ENCODE peak calls at places on chromosomes 1 and 21, in six cellular contexts. G, X, U, B, M and E are unnamed samples.
A peak's percentile ranks its signal among the peaks of the same experiment; 100 is the strongest.

GRCh38 chr1:234597894-234598293 is 12.1 kb downstream of the IRF2BP2 start:
- DNase-seq in G (peak; percentile 72), X (no peak), U (no peak), B (peak; percentile 57), M (peak; percentile 64), E (no peak)

GRCh38 chr21:36701912-36702621 is 3.2 kb downstream of the SIM2 start:
- DNase-seq in G (no peak), X (peak; percentile 59), U (no peak), B (no peak), M (peak; percentile 36), E (no peak)

GRCh38 chr1:204449631-204450280 is 38.1 kb upstream of the PPP1R15B start:
- DNase-seq in G (no peak), X (no peak), U (no peak), B (no peak), M (no peak), E (no peak)

GRCh38 chr1:3403388-3404179 is 50.9 kb upstream of the ARHGEF16 start:
- DNase-seq in G (no peak), X (peak; percentile 12), U (no peak), B (no peak), M (no peak), E (no peak)

GRCh38 chr1:228337711-228338520 is 68.7 kb downstream of the TRIM11 start:
- DNase-seq in G (no peak), X (no peak), U (no peak), B (no peak), M (no peak), E (no peak)

GRCh38 chr1:233081686-233082085 is 131.3 kb downstream of the NTPCR start:
- DNase-seq in G (no peak), X (no peak), U (no peak), B (no peak), M (no peak), E (no peak)

GRCh38 chr1:238063454-238063853 is 172.7 kb upstream of the ZP4 start:
- DNase-seq in G (peak; percentile 81), X (no peak), U (no peak), B (peak; percentile 90), M (no peak), E (no peak)

GRCh38 chr1:168439451-168440375 is 104.1 kb downstream of the XCL2 start:
- DNase-seq in G (peak; percentile 92), X (peak; percentile 59), U (peak; percentile 53), B (peak; percentile 93), M (peak; percentile 80), E (peak; percentile 77)

GRCh38 chr1:25848531-25848930 is 10.7 kb downstream of the AUNIP start:
- DNase-seq in G (no peak), X (no peak), U (no peak), B (no peak), M (no peak), E (no peak)

GRCh38 chr1:21906173-21907078 is 30.7 kb downstream of the HSPG2 start:
- DNase-seq in G (peak; percentile 85), X (no peak), U (no peak), B (no peak), M (no peak), E (no peak)

GRCh38 chr1:225835752-225836151 is 25.8 kb downstream of the EPHX1 start:
- DNase-seq in G (peak; percentile 64), X (no peak), U (no peak), B (peak; percentile 71), M (no peak), E (no peak)

GRCh38 chr1:1041092-1041503 is 21.2 kb downstream of the AGRN start:
- DNase-seq in G (no peak), X (no peak), U (no peak), B (no peak), M (no peak), E (no peak)

GRCh38 chr1:47931395-47931794 is 65.8 kb downstream of the TRABD2B start:
- DNase-seq in G (no peak), X (no peak), U (no peak), B (no peak), M (no peak), E (no peak)

GRCh38 chr1:23868848-23869450 is 859 bp upstream of the FUCA1 start:
- DNase-seq in G (no peak), X (no peak), U (no peak), B (no peak), M (peak; percentile 31), E (no peak)

GRCh38 chr1:160133990-160134770 is 17.2 kb upstream of the ATP1A4 start:
- DNase-seq in G (no peak), X (no peak), U (no peak), B (no peak), M (no peak), E (no peak)

GRCh38 chr1:54488831-54489626 is 59.0 kb upstream of the ACOT11 start:
- DNase-seq in G (peak; percentile 46), X (peak; percentile 51), U (peak; percentile 69), B (peak; percentile 91), M (peak; percentile 94), E (peak; percentile 55)

GRCh38 chr1:224644553-224645154 is 28.5 kb downstream of the CNIH3 start:
- DNase-seq in G (peak; percentile 65), X (no peak), U (peak; percentile 17), B (peak; percentile 68), M (peak; percentile 66), E (peak; percentile 51)

GRCh38 chr1:34898220-34898820 is 31.1 kb downstream of the DLGAP3 start:
- DNase-seq in G (no peak), X (no peak), U (no peak), B (no peak), M (no peak), E (no peak)

GRCh38 chr21:42566524-42567180 is 53.0 kb downstream of the SLC37A1 start:
- DNase-seq in G (no peak), X (no peak), U (no peak), B (no peak), M (no peak), E (no peak)

GRCh38 chr1:156684227-156684782 is 7.1 kb upstream of the NES start:
- DNase-seq in G (peak; percentile 82), X (peak; percentile 84), U (no peak), B (no peak), M (no peak), E (no peak)

GRCh38 chr1:88291902-88292301 is 392.2 kb upstream of the PKN2 start:
- DNase-seq in G (no peak), X (no peak), U (no peak), B (no peak), M (no peak), E (no peak)

GRCh38 chr1:11072216-11072917 is 12.5 kb upstream of the SRM start:
- DNase-seq in G (no peak), X (no peak), U (no peak), B (no peak), M (peak; percentile 59), E (no peak)

GRCh38 chr1:5661196-5662130 is 330.8 kb downstream of the NPHP4 start:
- DNase-seq in G (no peak), X (no peak), U (no peak), B (no peak), M (no peak), E (no peak)

GRCh38 chr1:150615346-150616201 is 13.8 kb downstream of the ENSA start:
- DNase-seq in G (no peak), X (no peak), U (no peak), B (no peak), M (no peak), E (no peak)

GRCh38 chr1:172874950-172875349 is 175.8 kb downstream of the TNFSF18 start:
- DNase-seq in G (no peak), X (no peak), U (no peak), B (no peak), M (peak; percentile 25), E (peak; percentile 17)

GRCh38 chr1:20719871-20720620 is 2.2 kb upstream of the KIF17 start:
- DNase-seq in G (no peak), X (no peak), U (no peak), B (no peak), M (no peak), E (no peak)

GRCh38 chr1:70459502-70460225 is 48.6 kb downstream of the CTH start:
- DNase-seq in G (peak; percentile 71), X (no peak), U (no peak), B (peak; percentile 27), M (no peak), E (no peak)

GRCh38 chr1:61053712-61054608 is 28.4 kb upstream of the NFIA start:
- DNase-seq in G (no peak), X (no peak), U (no peak), B (no peak), M (no peak), E (no peak)

GRCh38 chr1:97647776-97648175 is 273.1 kb downstream of the DPYD start:
- DNase-seq in G (peak; percentile 82), X (no peak), U (no peak), B (peak; percentile 44), M (no peak), E (no peak)

GRCh38 chr1:24805534-24806301 is 60.5 kb downstream of the CLIC4 start:
- DNase-seq in G (peak; percentile 85), X (no peak), U (no peak), B (peak; percentile 31), M (no peak), E (no peak)

GRCh38 chr1:101026394-101026788 is 807 bp upstream of the DPH5 start:
- DNase-seq in G (no peak), X (no peak), U (no peak), B (no peak), M (no peak), E (no peak)

GRCh38 chr1:170126691-170127090 is 19.1 kb upstream of the NTMT2 start:
- DNase-seq in G (peak; percentile 83), X (no peak), U (no peak), B (peak; percentile 69), M (peak; percentile 40), E (no peak)

GRCh38 chr1:198730952-198731351 is 92.1 kb downstream of the PTPRC start:
- DNase-seq in G (no peak), X (no peak), U (no peak), B (no peak), M (no peak), E (no peak)

GRCh38 chr1:204466416-204467405 is 27.9 kb downstream of the PIK3C2B start:
- DNase-seq in G (no peak), X (no peak), U (no peak), B (peak; percentile 34), M (no peak), E (no peak)

GRCh38 chr1:37159102-37159501 is 124.8 kb upstream of the GRIK3 start:
- DNase-seq in G (no peak), X (no peak), U (no peak), B (no peak), M (no peak), E (no peak)